ENCODE peak calls at places on chromosomes 1 and 21, in six cellular contexts. U, Z, W, D, R and F are unnamed samples.

GRCh38 chr21:35367558-35367957 is 318.5 kb upstream of the RUNX1 start:
- DNase-seq in D (peak; percentile 4), U (no peak), W (no peak), Z (no peak), R (no peak), F (no peak)

GRCh38 chr1:12658531-12659453 is 14.9 kb downstream of the AADACL4 start:
- DNase-seq in Z (peak; percentile 68), U (peak; percentile 74), R (peak; percentile 59), D (peak; percentile 93), W (peak; percentile 96), F (peak; percentile 79)

GRCh38 chr1:66999640-67000400 is 54.1 kb downstream of the SLC35D1 start:
- DNase-seq in Z (no peak), W (no peak), D (no peak), U (peak; percentile 69), R (no peak), F (no peak)

GRCh38 chr21:39599191-39599966 is 13.4 kb upstream of the B3GALT5 start:
- DNase-seq in U (no peak), R (no peak), Z (no peak), W (no peak), D (no peak), F (no peak)

GRCh38 chr1:210898473-210898872 is 235.5 kb downstream of the KCNH1 start:
- DNase-seq in U (no peak), D (no peak), R (no peak), Z (no peak), W (no peak), F (no peak)

GRCh38 chr1:3530086-3530930 is 75.8 kb downstream of the ARHGEF16 start:
- DNase-seq in R (no peak), W (peak; percentile 57), Z (no peak), U (peak; percentile 32), D (peak; percentile 68), F (peak; percentile 69)

GRCh38 chr1:153796786-153797659 is 21.8 kb downstream of the SLC27A3 start:
- DNase-seq in U (peak; percentile 86), R (peak; percentile 73), Z (peak; percentile 81), W (peak; percentile 92), D (peak; percentile 96), F (peak; percentile 95)

GRCh38 chr21:18253809-18254208 is 9.2 kb downstream of the CHODL start:
- DNase-seq in Z (no peak), W (no peak), U (no peak), D (no peak), R (no peak), F (no peak)

GRCh38 chr1:110084226-110085078 is 14.0 kb upstream of the ALX3 start:
- DNase-seq in R (peak; percentile 66), Z (no peak), D (peak; percentile 60), U (peak; percentile 52), W (no peak), F (no peak)

GRCh38 chr1:17194981-17195528 is 9.9 kb upstream of the PADI1 start:
- DNase-seq in Z (no peak), R (no peak), U (no peak), W (no peak), D (no peak), F (no peak)

GRCh38 chr1:192167941-192168685 is 9.9 kb downstream of the RGS18 start:
- DNase-seq in U (no peak), D (no peak), Z (no peak), R (no peak), W (no peak), F (no peak)

GRCh38 chr1:3697810-3698209 is 45.5 kb downstream of the TP73 start:
- DNase-seq in D (no peak), R (no peak), U (no peak), Z (no peak), W (no peak), F (no peak)

GRCh38 chr1:63405987-63406386 is 38.6 kb downstream of the ALG6 start:
- DNase-seq in Z (no peak), W (no peak), R (no peak), U (no peak), D (no peak), F (no peak)

GRCh38 chr21:39377444-39378050 is 28.7 kb upstream of the HMGN1 start:
- DNase-seq in R (no peak), Z (no peak), D (peak; percentile 31), U (no peak), W (peak; percentile 60), F (no peak)

GRCh38 chr1:183804916-183805734 is at the start of gene RGL1:
- DNase-seq in W (peak; percentile 67), R (peak; percentile 81), Z (peak; percentile 46), U (peak; percentile 82), D (peak; percentile 69), F (peak; percentile 37)

GRCh38 chr1:214337015-214337414 is 56.1 kb downstream of the SMYD2 start:
- DNase-seq in D (no peak), Z (no peak), R (no peak), U (no peak), W (no peak), F (no peak)

GRCh38 chr1:156368157-156368658 is 803 bp upstream of the RHBG start:
- DNase-seq in W (no peak), Z (no peak), D (no peak), R (no peak), U (no peak), F (no peak)

GRCh38 chr1:20483833-20484525 is 2.0 kb downstream of the CAMK2N1 start:
- DNase-seq in Z (no peak), R (peak; percentile 22), D (peak; percentile 69), U (peak; percentile 39), W (peak; percentile 28), F (peak; percentile 15)

GRCh38 chr1:155979525-155980343 is 1.4 kb upstream of the ARHGEF2 start:
- DNase-seq in D (no peak), W (no peak), Z (peak; percentile 56), R (no peak), U (peak; percentile 69), F (no peak)

GRCh38 chr1:151255381-151255780 is 847 bp downstream of the PSMD4 start:
- DNase-seq in D (no peak), W (peak; percentile 24), R (no peak), Z (no peak), U (no peak), F (no peak)

GRCh38 chr1:34500451-34500850 is 254.4 kb upstream of the GJB5 start:
- DNase-seq in Z (no peak), R (no peak), D (peak; percentile 74), W (peak; percentile 20), U (peak; percentile 81), F (no peak)

DNA sequence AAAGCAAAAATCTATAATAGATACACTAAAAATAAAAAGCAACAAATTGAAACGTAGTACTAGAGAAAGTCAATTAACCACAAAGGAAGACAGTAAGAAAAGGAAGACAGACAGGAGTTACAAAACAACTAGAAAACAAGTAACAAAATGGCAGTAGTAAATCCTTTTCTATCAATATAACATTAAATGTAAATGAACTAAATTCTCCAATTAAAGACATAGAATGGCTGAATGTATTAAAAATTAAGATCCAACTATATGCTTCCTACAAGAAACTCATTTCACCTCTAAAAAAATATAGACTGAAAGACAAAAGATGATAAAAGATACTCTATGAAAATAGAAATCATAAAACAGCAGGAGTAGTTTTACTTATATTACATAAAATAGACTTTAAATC is 79.1 kb downstream of the CTH start:
- DNase-seq in R (no peak), W (no peak), Z (no peak), U (no peak), D (no peak), F (no peak)
- H3K27ac ChIP-seq in R (no peak overlapping the region), W (no peak overlapping the region), Z (no peak overlapping the region), U (no peak overlapping the region), D (no peak overlapping the region), F (no peak overlapping the region)

DNA sequence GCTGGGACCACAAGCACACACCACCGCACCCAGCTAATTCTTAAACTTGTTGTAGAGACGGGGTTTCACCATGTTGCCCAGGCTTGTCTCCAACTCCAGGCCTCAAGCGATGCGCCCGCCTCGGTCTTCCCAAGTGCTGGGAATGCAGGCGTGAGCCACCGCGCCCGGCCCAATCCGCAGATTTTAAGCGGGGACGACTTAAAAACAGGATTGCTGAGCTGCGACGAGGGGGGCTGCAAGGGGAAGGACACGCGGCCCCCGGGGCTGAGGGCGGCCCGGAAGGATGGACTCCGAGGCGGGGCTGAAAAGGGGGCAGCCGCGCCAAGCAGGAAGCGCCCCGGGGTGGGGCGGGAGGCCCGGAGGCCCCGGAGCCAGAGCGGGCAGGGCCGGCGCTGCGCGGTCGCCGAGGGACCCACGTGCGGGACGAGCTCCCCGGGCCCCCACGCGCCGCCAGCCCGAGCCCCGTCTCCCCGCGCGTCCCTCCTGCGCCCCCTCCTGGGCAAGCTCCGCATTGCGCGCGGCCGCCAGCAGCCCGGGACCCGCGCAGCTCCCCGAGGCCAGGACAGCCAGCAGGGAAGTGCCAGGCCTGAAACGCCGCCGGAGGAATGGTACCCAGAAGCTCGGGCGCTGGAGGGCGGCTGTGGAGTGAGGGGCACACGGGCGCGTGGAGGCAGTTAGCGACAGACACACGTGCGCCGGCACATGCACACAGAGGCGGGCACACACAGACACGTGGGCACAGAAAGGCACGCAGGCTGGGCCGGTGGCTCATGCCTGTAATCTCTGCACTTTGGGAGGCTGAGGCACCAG is 5.5 kb upstream of the PRKCZ start:
- DNase-seq in D (peak; percentile 70), Z (peak; percentile 37), U (peak; percentile 74), R (peak; percentile 79), W (peak; percentile 85), F (peak; percentile 65)
- H3K4me3 ChIP-seq in D (peak overlapping the region; percentile 49), Z (no peak overlapping the region), U (no peak overlapping the region), R (peak overlapping the region; percentile 45), W (peak overlapping the region; percentile 53), F (peak overlapping the region; percentile 26)

DNA sequence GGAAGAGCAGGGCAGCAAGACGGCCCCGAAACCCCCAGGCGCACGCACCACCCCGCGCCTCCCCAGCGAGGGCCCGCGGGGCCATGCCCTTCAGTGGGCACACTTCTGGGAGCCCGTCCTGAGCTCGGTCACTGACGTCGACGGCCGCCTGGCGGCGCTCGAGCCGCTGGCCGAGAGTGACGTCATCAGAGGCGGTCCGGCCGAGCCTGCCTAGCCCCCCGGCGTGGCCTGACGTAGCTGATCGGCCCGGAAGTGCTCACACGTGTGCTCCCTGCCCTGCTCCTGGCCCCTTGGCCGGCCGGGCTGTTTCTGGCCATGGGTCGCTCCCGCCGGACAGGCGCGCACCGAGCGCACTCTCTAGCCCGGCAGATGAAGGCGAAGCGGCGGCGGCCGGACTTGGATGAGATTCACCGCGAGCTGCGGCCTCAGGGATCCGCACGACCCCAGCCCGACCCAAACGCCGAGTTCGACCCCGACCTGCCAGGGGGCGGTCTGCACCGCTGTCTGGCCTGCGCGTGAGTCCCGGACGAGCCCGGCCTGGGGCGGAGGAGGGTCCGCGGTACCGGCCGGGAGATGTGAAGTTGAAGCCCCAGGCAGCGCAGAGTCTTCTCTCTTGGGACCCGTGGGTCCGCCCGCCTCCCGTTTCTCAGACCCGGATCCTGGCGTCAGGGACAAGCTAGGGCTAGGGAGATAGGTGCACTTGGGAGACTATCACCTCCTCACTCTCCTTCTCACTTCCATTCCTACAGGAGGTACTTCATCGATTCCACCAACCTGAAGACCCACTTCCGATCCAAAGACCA is at the start of gene ZNF593:
- DNase-seq in Z (peak; percentile 91), U (peak; percentile 96), R (peak; percentile 93), D (peak; percentile 93), W (peak; percentile 92), F (peak; percentile 91)
- H3K27ac ChIP-seq in Z (peak within 1 kb of the TSS; percentile 88), U (peak within 1 kb of the TSS; percentile 77), R (peak within 1 kb of the TSS; percentile 90), D (no peak within 1 kb of the TSS), W (peak within 1 kb of the TSS; percentile 72), F (peak within 1 kb of the TSS; percentile 54)

GRCh38 chr1:28244549-28245251 is 8.8 kb downstream of the ATP5IF1 start:
- DNase-seq in Z (peak; percentile 84), W (no peak), D (no peak), R (no peak), U (no peak), F (no peak)

GRCh38 chr1:28243685-28244439 is 7.9 kb downstream of the ATP5IF1 start:
- DNase-seq in U (no peak), W (no peak), Z (peak; percentile 80), D (no peak), R (no peak), F (no peak)

GRCh38 chr1:28247603-28248272 is 11.6 kb upstream of the SESN2 start:
- DNase-seq in U (no peak), Z (no peak), R (no peak), W (no peak), D (no peak), F (no peak)

GRCh38 chr1:28248273-28249012 is 10.9 kb upstream of the SESN2 start:
- DNase-seq in D (peak; percentile 92), W (peak; percentile 80), U (peak; percentile 80), R (peak; percentile 80), Z (peak; percentile 77), F (peak; percentile 75)

GRCh38 chr1:28246427-28246832 is 10.5 kb downstream of the ATP5IF1 start:
- DNase-seq in Z (no peak), D (peak; percentile 52), W (peak; percentile 90), U (no peak), R (no peak), F (no peak)
- H3K4me3 ChIP-seq in Z (peak overlapping the region; percentile 67), D (peak overlapping the region; percentile 63), W (peak overlapping the region; percentile 69), U (peak overlapping the region; percentile 46), R (peak overlapping the region; percentile 70), F (peak overlapping the region; percentile 58)